ENCODE peak calls at places on chromosomes 7 and 10, in six cellular contexts. E is HT1080, A is aorta, R is T47D, W is lower lobe of right lung, M is Daoy. P is an unnamed sample.

GRCh38 chr7:23709081-23709746 is 805 bp upstream of the STK31 start:
- DNase-seq in E (no peak), A (no peak), R (no peak), W (no peak), M (no peak), P (no peak)

GRCh38 chr7:69564454-69565417 is 33.5 kb upstream of the AUTS2 start:
- DNase-seq in E (no peak), A (no peak), R (peak), W (no peak), M (peak), P (no peak)

GRCh38 chr7:127751062-127751722 is 99.2 kb downstream of the SND1 start:
- DNase-seq in E (no peak), A (no peak), R (no peak), W (no peak), M (peak), P (no peak)

GRCh38 chr7:47543659-47544058 is 38.3 kb downstream of the TNS3 start:
- DNase-seq in E (no peak), A (no peak), R (no peak), W (no peak), M (no peak), P (no peak)

GRCh38 chr7:95493247-95493646 is 7.5 kb downstream of the ASB4 start:
- DNase-seq in E (peak), A (no peak), R (no peak), W (no peak), M (peak), P (no peak)

GRCh38 chr7:423312-424260 is 96.1 kb downstream of the PDGFA start:
- DNase-seq in E (no peak), A (peak), R (peak), W (peak), M (no peak), P (no peak)

GRCh38 chr10:97037365-97038361 is 148.1 kb downstream of the SLIT1 start:
- DNase-seq in E (peak), A (peak), R (peak), W (peak), M (peak), P (peak)

GRCh38 chr10:129653861-129654260 is 186.8 kb downstream of the MGMT start:
- DNase-seq in E (no peak), A (no peak), R (no peak), W (no peak), M (no peak), P (no peak)

GRCh38 chr7:134660242-134660785 is 13.7 kb downstream of the BPGM start:
- DNase-seq in E (no peak), A (no peak), R (no peak), W (no peak), M (peak), P (no peak)

P was measured in CD4-positive, alpha-beta memory T cell.